ENCODE peak calls at places on chromosome 12, in four cellular contexts. N, E, C and G are unnamed samples.

GRCh38 chr12:119601877-119602536 is 8.4 kb downstream of the TMEM233 start:
- DNase-seq in C (no peak), N (no peak), E (no peak), G (no peak)

GRCh38 chr12:117047810-117048584 is 51.2 kb downstream of the TESC start:
- DNase-seq in E (no peak), N (no peak), C (peak), G (no peak)

GRCh38 chr12:111435661-111436201 is 30.0 kb downstream of the SH2B3 start:
- DNase-seq in N (no peak), C (no peak), E (no peak), G (no peak)

GRCh38 chr12:113120670-113121370 is 14.7 kb downstream of the RASAL1 start:
- DNase-seq in E (no peak), N (no peak), C (no peak), G (no peak)

GRCh38 chr12:69015017-69015416 is 82.0 kb upstream of the CPM start:
- DNase-seq in N (no peak), E (no peak), C (no peak), G (no peak)

GRCh38 chr12:6788972-6789905 is at the start of gene CD4:
- DNase-seq in N (no peak), E (no peak), C (no peak), G (no peak)

GRCh38 chr12:111068281-111068680 is 147.9 kb upstream of the MYL2 start:
- DNase-seq in C (no peak), E (no peak), N (no peak), G (no peak)

GRCh38 chr12:45050751-45051489 is at the start of gene DBX2:
- DNase-seq in N (no peak), E (peak), C (no peak), G (no peak)

GRCh38 chr12:68572650-68573049 is 38.0 kb upstream of the RAP1B start:
- DNase-seq in C (no peak), E (no peak), N (no peak), G (no peak)

DNA sequence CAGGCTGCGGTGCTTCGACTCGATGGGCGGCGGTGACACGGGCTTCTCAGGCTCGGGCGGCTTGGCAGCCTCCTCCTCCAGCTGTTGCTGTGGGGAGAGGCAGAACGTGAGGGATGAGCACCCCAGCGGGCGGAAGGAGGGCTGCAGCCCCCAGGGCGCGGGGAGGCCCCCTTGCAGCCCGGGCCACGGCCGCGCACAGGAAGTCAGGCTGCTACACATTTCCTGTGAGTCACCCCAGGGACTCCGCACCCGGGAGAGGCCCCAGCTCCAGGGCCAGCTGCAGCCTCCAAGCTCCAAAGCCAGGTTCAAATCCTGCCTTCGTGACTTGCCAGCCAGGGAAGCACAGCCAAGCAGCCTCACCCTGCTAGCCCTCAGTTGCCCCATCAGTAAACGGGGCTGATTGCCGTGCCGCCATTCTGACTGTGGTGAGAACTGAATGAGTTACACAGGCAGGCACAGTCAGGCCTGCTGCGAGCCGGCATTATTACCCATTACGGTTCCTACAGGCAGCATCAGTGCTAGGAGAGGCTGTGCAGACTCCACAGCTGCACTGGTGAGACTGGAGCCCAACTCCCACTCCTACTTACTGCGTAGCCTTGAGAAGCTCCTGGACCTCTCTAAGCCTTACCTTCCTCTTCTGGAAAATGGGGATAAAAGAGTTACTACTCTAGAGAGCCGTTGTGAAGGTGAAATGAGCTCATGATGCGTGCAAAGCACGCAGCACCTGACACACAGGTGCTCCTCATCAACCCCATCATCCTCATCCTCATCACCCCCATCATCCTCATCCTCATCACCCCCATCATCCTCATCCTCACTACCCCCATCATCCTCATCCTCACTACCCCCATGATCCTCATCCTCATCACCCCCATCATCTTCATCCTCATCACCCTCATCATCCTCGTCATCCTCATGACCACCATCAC is 100.9 kb downstream of the NCOR2 start:
- DNase-seq in N (peak), C (no peak), E (no peak), G (peak)
- TF ChIP-seq POLR2A in N (peak), C (no peak), E (no peak), G (peak)

GRCh38 chr12:51960890-51961289 is 9.4 kb downstream of the ACVR1B start:
- DNase-seq in N (no peak), C (no peak), E (no peak), G (no peak)

GRCh38 chr12:51959921-51960320 is 8.4 kb downstream of the ACVR1B start:
- DNase-seq in E (no peak), C (no peak), N (no peak), G (no peak)

GRCh38 chr12:51963477-51963876 is 12.0 kb downstream of the ACVR1B start:
- DNase-seq in N (no peak), E (no peak), C (no peak), G (no peak)

GRCh38 chr12:51960488-51960887 is 9.0 kb downstream of the ACVR1B start:
- DNase-seq in C (no peak), E (no peak), N (no peak), G (no peak)

GRCh38 chr12:51961834-51962233 is 10.3 kb downstream of the ACVR1B start:
- DNase-seq in N (no peak), E (no peak), C (peak), G (no peak)
- TF ChIP-seq TAF1 in N (no peak), E (no peak), C (no peak), G (no peak)

GRCh38 chr12:109999649-109999971 is 380 bp downstream of the ANKRD13A start:
- DNase-seq in C (no peak), E (no peak), N (no peak), G (no peak)

GRCh38 chr12:109998241-109998903 is 858 bp upstream of the ANKRD13A start:
- DNase-seq in C (no peak), N (no peak), E (no peak), G (no peak)

GRCh38 chr12:109999983-110000505 is 814 bp downstream of the ANKRD13A start:
- DNase-seq in E (no peak), C (no peak), N (no peak), G (no peak)

GRCh38 chr12:109997393-109997792 is 1.2 kb upstream of the GIT2 start:
- DNase-seq in N (no peak), E (no peak), C (no peak), G (no peak)

DNA sequence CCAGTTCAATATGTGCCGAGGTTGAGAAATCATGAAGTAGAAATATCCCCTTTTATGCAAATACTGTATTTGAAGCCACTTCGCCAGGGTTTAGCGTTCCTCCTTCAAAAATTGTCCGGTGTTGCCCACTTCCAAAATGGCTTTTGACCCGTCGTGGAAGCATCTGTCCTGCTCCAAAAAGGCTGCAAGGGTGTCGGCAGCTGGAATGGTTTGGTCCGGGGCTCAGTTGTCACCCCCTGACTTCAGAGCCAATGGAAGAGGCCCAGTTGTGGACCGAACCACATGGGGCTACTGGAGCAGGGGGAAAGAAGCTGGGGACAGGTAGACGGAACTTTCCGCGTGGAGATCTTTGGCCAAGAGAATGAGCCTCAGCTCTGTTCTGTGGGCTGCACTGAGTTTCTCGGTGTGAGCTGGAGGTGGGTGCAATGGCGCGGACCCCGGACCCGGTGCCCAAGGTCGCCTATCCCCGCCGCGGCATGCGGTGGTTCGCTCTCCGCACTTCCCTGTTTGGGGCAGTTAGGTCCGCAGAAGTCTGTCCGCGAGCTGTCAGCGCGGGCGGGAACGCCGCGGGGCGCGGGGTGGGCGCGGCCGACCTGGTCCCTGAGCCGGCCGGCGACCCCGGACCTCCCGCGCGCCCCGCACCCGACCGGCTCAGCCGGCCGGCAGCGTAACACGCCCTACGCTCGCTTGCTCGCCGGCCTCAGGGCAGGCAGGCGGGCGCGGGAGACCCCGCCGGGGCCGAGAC is at the start of gene ANKRD13A:
- DNase-seq in N (peak), C (peak), E (peak), G (peak)
- TF ChIP-seq POLR2A in N (peak), C (peak), E (peak), G (peak)

DNA sequence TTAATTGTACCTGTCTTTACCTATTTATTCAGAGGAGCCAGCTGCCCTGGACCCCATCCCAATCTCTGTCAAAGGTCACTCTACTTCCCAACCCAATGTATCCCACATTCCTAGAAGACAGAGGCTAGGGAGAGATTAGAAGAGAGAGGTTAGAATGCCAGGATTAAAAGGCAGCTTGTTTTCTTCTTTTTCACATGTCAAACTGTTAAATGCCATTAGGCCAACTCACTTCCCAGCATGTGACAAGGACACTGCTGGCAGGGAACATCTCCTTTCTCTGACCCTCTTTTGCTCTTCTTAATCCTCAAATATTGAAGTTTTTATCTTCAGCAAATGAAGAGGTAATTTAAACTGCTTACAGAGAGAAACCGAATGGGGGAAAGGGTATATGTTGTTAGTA is 89.1 kb downstream of the BBS10 start:
- DNase-seq in E (no peak), N (no peak), C (no peak), G (no peak)
- TF ChIP-seq TAF1 in E (no peak), N (no peak), C (no peak), G (no peak)

DNA sequence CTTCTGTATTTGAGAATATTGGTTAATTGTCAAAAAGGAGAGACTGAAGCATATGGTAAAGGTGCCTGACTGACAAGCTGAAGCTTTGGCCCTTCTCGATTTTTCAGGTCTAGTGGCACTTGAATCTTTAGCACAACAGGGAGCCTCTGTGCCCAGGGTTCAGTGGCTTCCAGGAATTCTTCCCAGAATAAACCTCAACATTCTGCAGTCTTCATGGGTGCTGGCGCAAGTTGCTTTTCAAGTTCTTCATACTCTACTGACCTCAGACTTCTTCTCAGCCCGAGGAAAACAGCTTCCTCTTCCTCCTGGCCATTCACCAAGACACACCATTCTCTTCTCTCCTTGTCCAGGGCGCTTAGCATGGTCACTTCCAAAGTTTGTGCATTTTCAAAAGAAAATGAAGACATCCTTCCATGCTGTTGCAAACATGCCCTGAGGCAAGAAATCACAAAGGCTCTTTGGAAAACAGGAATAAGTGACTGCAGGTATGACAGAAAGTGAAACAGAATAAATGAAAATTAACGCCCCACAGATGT is 89.9 kb downstream of the MGST1 start:
- DNase-seq in C (no peak), N (no peak), E (no peak), G (no peak)
- TF ChIP-seq POLR2A in C (no peak), N (no peak), E (no peak), G (no peak)